ENCODE peak calls at places on chromosome X, in six cellular contexts. W is A549, L is endothelial cell of umbilical vein, E is K562, V is HepG2, U is H1. S is an unnamed sample.
A peak's percentile ranks its signal among the peaks of the same experiment; 100 is the strongest.

GRCh38 chrX:134537179-134537945 is 77.4 kb downstream of the HPRT1 start:
- DNase-seq in W (peak; percentile 92), L (no peak), E (peak; percentile 47), V (peak; percentile 7), U (no peak), S (no peak)

GRCh38 chrX:135449637-135450550 is 28.1 kb downstream of the SMIM10L2A start:
- DNase-seq in W (no peak), L (no peak), E (no peak), V (no peak), U (no peak), S (no peak)

GRCh38 chrX:85627363-85627762 is 247.9 kb upstream of the POF1B start:
- DNase-seq in W (peak; percentile 9), L (no peak), E (peak; percentile 5), V (no peak), U (no peak), S (no peak)

GRCh38 chrX:2608638-2609430 is 82.3 kb upstream of the CD99 start:
- DNase-seq in W (peak; percentile 89), L (peak; percentile 82), E (peak; percentile 88), V (peak; percentile 72), U (peak; percentile 84), S (peak; percentile 80)

GRCh38 chrX:120308558-120308957 is 2.7 kb downstream of the TMEM255A start:
- DNase-seq in W (no peak), L (no peak), E (no peak), V (no peak), U (peak; percentile 60), S (peak; percentile 76)

GRCh38 chrX:101595739-101596419 is 21.9 kb downstream of the ARMCX6 start:
- DNase-seq in W (peak; percentile 72), L (peak; percentile 75), E (peak; percentile 68), V (peak; percentile 17), U (no peak), S (peak; percentile 12)

GRCh38 chrX:23787745-23788118 is 4.8 kb downstream of the SAT1 start:
- DNase-seq in W (peak; percentile 52), L (peak; percentile 4), E (no peak), V (no peak), U (no peak), S (no peak)

GRCh38 chrX:154308108-154308946 is 12.7 kb downstream of the TKTL1 start:
- DNase-seq in W (peak; percentile 53), L (peak; percentile 53), E (peak; percentile 78), V (peak; percentile 16), U (peak; percentile 84), S (peak; percentile 83)

GRCh38 chrX:49155900-49156837 is 6.4 kb upstream of the MAGIX start:
- DNase-seq in W (peak; percentile 95), L (peak; percentile 81), E (peak; percentile 95), V (no peak), U (peak; percentile 78), S (peak; percentile 82)

GRCh38 chrX:1507511-1508463 is 29.2 kb downstream of the P2RY8 start:
- DNase-seq in W (no peak), L (no peak), E (no peak), V (no peak), U (no peak), S (no peak)

GRCh38 chrX:1391707-1392375 is at the start of gene SLC25A6:
- DNase-seq in W (peak; percentile 98), L (peak; percentile 99), E (peak; percentile 95), V (peak; percentile 92), U (peak; percentile 99), S (peak; percentile 100)

GRCh38 chrX:30935985-30936384 is 46.9 kb upstream of the TAB3 start:
- DNase-seq in W (peak; percentile 21), L (peak; percentile 6), E (peak; percentile 51), V (peak; percentile 45), U (no peak), S (peak; percentile 20)

GRCh38 chrX:23493941-23494374 is 159.3 kb downstream of the PTCHD1 start:
- DNase-seq in W (peak; percentile 11), L (peak; percentile 1), E (no peak), V (no peak), U (no peak), S (no peak)

GRCh38 chrX:150693782-150694574 is 782 bp downstream of the MTMR1 start:
- DNase-seq in W (peak; percentile 21), L (peak; percentile 35), E (peak; percentile 75), V (peak; percentile 30), U (peak; percentile 64), S (peak; percentile 67)

GRCh38 chrX:106928227-106928626 is 8.0 kb downstream of the CLDN2 start:
- DNase-seq in W (no peak), L (no peak), E (no peak), V (no peak), U (no peak), S (no peak)

GRCh38 chrX:33726281-33727160 is 405.6 kb downstream of the FAM47A start:
- DNase-seq in W (no peak), L (no peak), E (no peak), V (no peak), U (peak; percentile 40), S (no peak)

GRCh38 chrX:110346681-110347080 is 12.0 kb upstream of the RTL9 start:
- DNase-seq in W (no peak), L (no peak), E (peak; percentile 73), V (no peak), U (peak; percentile 43), S (peak; percentile 15)

GRCh38 chrX:124145749-124146148 is 184.2 kb downstream of the STAG2 start:
- DNase-seq in W (no peak), L (no peak), E (no peak), V (no peak), U (no peak), S (no peak)
- TF ChIP-seq JUN in W (no peak), L (no peak), E (no peak), V (no peak), U (no peak), S (no peak)

GRCh38 chrX:102711872-102712215 is 404 bp upstream of the GPRASP2 start:
- DNase-seq in W (no peak), L (no peak), E (no peak), V (no peak), U (no peak), S (no peak)

GRCh38 chrX:102714994-102715393 is 2.7 kb downstream of the GPRASP2 start:
- DNase-seq in W (no peak), L (no peak), E (no peak), V (no peak), U (peak; percentile 54), S (peak; percentile 55)

GRCh38 chrX:102715967-102716366 is 3.7 kb downstream of the GPRASP2 start:
- DNase-seq in W (no peak), L (no peak), E (no peak), V (no peak), U (no peak), S (no peak)

GRCh38 chrX:102712216-102712966 is at the start of gene GPRASP2:
- DNase-seq in W (peak; percentile 15), L (peak; percentile 19), E (peak; percentile 28), V (no peak), U (peak; percentile 62), S (peak; percentile 53)

DNA sequence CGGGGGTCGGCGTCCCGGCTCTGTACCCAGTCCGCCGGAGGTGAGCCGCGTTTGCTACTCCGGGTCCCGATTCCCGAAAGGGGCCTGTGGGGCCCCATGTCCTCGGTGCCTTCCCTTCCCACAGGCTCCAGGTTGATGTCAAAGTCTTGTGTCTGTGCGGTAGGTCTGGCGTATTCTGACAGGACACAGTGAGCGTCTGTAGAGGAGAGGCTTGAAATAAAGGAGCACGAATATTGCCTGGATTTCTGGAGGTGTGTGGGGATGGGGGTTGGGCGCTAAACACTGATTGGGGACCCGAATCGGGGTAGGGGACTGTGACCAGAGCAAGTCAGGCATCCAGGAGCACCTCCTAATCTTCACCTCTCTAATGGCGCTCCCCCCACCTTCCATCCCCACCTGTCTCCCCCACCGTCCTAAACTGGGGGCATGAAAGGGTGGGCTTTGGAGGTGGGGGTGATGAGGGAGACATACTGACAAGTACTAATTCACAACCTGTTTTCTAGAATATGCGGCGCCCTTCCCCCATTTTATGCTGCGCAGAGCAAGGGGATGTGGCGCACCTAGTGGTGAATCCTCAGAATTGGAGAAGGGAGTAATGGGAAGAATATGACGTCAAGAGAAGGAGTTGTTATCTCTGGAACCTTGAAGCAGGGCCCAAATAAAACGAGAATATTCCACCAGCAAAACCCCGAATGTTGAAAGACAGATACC is 874 bp downstream of the GPRASP2 start:
- DNase-seq in W (peak; percentile 70), L (peak; percentile 58), E (peak; percentile 55), V (no peak), U (peak; percentile 54), S (peak; percentile 35)
- TF ChIP-seq JUN in W (no peak), L (no peak), E (no peak), V (no peak), U (no peak), S (no peak)

DNA sequence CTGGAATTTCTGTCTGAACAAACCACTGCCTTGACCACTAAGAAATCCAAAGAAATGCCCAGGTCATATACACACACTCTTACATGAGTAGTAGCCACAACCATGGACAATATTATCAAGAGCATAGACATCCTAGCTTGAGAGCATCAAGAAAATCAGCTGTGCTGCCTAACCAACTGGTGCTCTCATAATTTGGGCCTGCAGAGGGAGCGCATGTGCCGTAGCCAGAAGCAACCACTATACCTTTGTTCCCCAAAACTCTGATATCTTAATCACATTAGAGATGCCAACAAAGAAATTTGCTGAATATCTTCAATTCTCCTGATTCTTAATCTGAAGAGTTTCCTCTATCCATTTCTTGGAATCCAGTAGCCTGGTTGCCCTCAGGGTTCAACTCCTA is 163.6 kb downstream of the ZNF674 start:
- DNase-seq in W (peak; percentile 48), L (peak; percentile 24), E (peak; percentile 31), V (peak; percentile 6), U (peak; percentile 46), S (peak; percentile 30)
- TF ChIP-seq JUN in W (no peak), L (no peak), E (no peak), V (no peak), U (no peak), S (no peak)

GRCh38 chrX:74133156-74133796 is 170.7 kb upstream of the ZCCHC13 start:
- DNase-seq in W (peak; percentile 62), L (peak; percentile 39), E (peak; percentile 56), V (peak; percentile 46), U (no peak), S (no peak)
- TF ChIP-seq JUN in W (no peak), L (no peak), E (no peak), V (no peak), U (no peak), S (no peak)

DNA sequence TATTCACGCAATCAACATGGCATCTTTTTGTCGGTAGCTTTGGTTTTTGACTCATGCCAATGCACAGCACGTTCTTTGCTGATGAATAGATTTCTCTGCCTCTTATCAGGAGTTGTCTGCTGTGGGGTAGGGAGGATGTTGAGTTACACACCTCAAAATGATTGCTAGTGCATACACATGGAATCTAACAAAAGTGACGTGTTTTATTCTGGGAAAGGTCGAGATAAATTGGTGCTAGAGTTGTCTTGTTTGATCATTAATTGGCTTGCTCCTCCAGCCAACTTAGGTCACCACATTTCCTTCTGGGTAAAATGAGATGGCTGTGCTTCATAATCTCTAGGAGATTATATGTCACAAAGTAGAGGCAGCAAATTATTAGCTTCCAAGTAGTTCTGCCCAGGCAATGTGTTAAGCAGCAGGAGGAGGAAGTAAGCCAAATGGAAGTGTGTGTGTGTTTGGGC is 3.9 kb downstream of the RAB9A start:
- DNase-seq in W (no peak), L (no peak), E (no peak), V (no peak), U (no peak), S (no peak)
- TF ChIP-seq JUN in W (no peak), L (no peak), E (no peak), V (no peak), U (no peak), S (no peak)

DNA sequence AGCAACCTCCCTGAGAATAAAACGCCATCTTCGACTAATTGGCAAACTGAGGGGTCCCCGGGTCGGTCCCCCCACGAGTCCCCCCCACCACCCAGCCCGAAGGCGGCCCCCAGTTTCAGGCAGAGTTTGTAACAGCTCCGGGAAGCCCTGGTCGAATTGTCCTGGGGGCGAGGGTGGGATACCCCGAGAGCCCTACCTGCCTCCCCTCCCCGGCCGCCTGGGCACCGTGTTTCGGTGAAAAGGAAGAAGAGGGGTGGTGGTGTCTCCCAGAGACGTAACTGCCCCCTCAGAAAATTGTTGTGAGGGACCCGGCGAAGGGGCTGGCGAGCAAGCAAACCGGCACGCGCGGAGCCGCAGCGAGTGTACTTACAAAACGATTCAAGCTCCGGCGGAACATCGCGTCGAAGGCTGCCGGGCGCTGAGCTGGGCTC is 1.2 kb downstream of the ATP11C start:
- DNase-seq in W (no peak), L (no peak), E (no peak), V (no peak), U (no peak), S (peak; percentile 11)
- TF ChIP-seq JUN in W (no peak), L (no peak), E (no peak), V (no peak), U (no peak), S (no peak)

S was measured in WTC11.